ENCODE peak calls at places on chromosomes 7 and 10, in five cellular contexts. E, W, T, D and P are unnamed samples.

GRCh38 chr7:1691601-1692499 is 21.8 kb downstream of the ELFN1 start:
- DNase-seq in E (no peak), W (no peak), T (peak; percentile 38), D (no peak), P (no peak)

GRCh38 chr7:84492565-84493034 is 298.0 kb upstream of the SEMA3A start:
- DNase-seq in E (no peak), W (no peak), T (no peak), D (no peak), P (no peak)

GRCh38 chr10:121535381-121535780 is 62.9 kb downstream of the FGFR2 start:
- DNase-seq in E (no peak), W (no peak), T (no peak), D (no peak), P (no peak)

GRCh38 chr7:141001561-141001960 is 13.2 kb downstream of the MRPS33 start:
- DNase-seq in E (no peak), W (no peak), T (no peak), D (no peak), P (no peak)

GRCh38 chr10:36448760-36449681 is 676.4 kb upstream of the ANKRD30A start:
- DNase-seq in E (no peak), W (peak; percentile 45), T (peak; percentile 83), D (peak; percentile 27), P (no peak)

GRCh38 chr7:18019562-18019961 is 8.1 kb downstream of the PRPS1L1 start:
- DNase-seq in E (peak; percentile 41), W (peak; percentile 84), T (no peak), D (no peak), P (no peak)

GRCh38 chr7:120862987-120863386 is 5.0 kb upstream of the TSPAN12 start:
- DNase-seq in E (no peak), W (peak; percentile 4), T (no peak), D (no peak), P (no peak)

GRCh38 chr7:106858618-106859532 is 6.2 kb upstream of the PIK3CG start:
- DNase-seq in E (peak; percentile 42), W (peak; percentile 52), T (no peak), D (no peak), P (no peak)

GRCh38 chr10:33336606-33337334 is 2.3 kb upstream of the NRP1 start:
- DNase-seq in E (peak; percentile 67), W (peak; percentile 63), T (peak; percentile 81), D (peak; percentile 45), P (no peak)

GRCh38 chr10:122646511-122647382 is 52.9 kb downstream of the C10orf120 start:
- DNase-seq in E (no peak), W (no peak), T (peak; percentile 29), D (no peak), P (no peak)

GRCh38 chr7:46545790-46546189 is 624.7 kb upstream of the IGFBP3 start:
- DNase-seq in E (peak; percentile 65), W (peak; percentile 83), T (no peak), D (no peak), P (no peak)

GRCh38 chr7:35725280-35725680 is 30.3 kb upstream of the HERPUD2 start:
- DNase-seq in E (no peak), W (no peak), T (no peak), D (no peak), P (peak; percentile 55)

GRCh38 chr7:155763721-155764431 is 48.4 kb downstream of the SHH start:
- DNase-seq in E (no peak), W (peak; percentile 59), T (no peak), D (no peak), P (peak; percentile 66)

GRCh38 chr10:66752714-66753113 is 173.1 kb upstream of the LRRTM3 start:
- DNase-seq in E (no peak), W (no peak), T (no peak), D (no peak), P (no peak)

GRCh38 chr10:36455481-36456119 is 669.8 kb upstream of the ANKRD30A start:
- DNase-seq in E (no peak), W (no peak), T (no peak), D (no peak), P (no peak)

GRCh38 chr10:6647811-6648526 is 67.9 kb upstream of the PRKCQ start:
- DNase-seq in E (peak; percentile 52), W (peak; percentile 12), T (peak; percentile 93), D (peak; percentile 54), P (peak; percentile 60)

GRCh38 chr7:107469836-107470416 is at the start of gene GPR22:
- DNase-seq in E (no peak), W (no peak), T (no peak), D (no peak), P (no peak)

GRCh38 chr7:149016876-149017275 is 11.4 kb downstream of the PDIA4 start:
- DNase-seq in E (no peak), W (no peak), T (no peak), D (no peak), P (no peak)

GRCh38 chr10:62618576-62619408 is 185.7 kb upstream of the ADO start:
- DNase-seq in E (peak; percentile 19), W (peak; percentile 79), T (no peak), D (no peak), P (no peak)

GRCh38 chr7:92527300-92528187 is 776 bp downstream of the PEX1 start:
- DNase-seq in E (peak; percentile 65), W (peak; percentile 54), T (peak; percentile 79), D (peak; percentile 36), P (peak; percentile 44)

GRCh38 chr10:62817120-62817762 is 1.1 kb upstream of the EGR2 start:
- DNase-seq in E (peak; percentile 27), W (peak; percentile 69), T (peak; percentile 75), D (peak; percentile 27), P (peak; percentile 56)

GRCh38 chr7:21358640-21359039 is 69.2 kb upstream of the SP4 start:
- DNase-seq in E (no peak), W (no peak), T (no peak), D (no peak), P (no peak)

GRCh38 chr7:51253157-51253556 is 63.5 kb downstream of the COBL start:
- DNase-seq in E (peak; percentile 10), W (no peak), T (peak; percentile 25), D (no peak), P (no peak)

GRCh38 chr10:52400564-52400963 is 86.5 kb downstream of the DKK1 start:
- DNase-seq in E (peak; percentile 12), W (peak; percentile 50), T (no peak), D (no peak), P (no peak)

GRCh38 chr10:18649364-18649959 is 1.9 kb downstream of the NSUN6 start:
- DNase-seq in E (no peak), W (no peak), T (no peak), D (no peak), P (no peak)

GRCh38 chr10:128113026-128113425 is 13.2 kb downstream of the MKI67 start:
- DNase-seq in E (no peak), W (no peak), T (no peak), D (no peak), P (no peak)
- H3K27ac ChIP-seq in E (no peak overlapping the region), W (no peak overlapping the region), T (no peak overlapping the region), D (no peak overlapping the region), P (no peak overlapping the region)

GRCh38 chr10:73141603-73142002 is 26.2 kb downstream of the ECD start:
- DNase-seq in E (no peak), W (no peak), T (no peak), D (no peak), P (no peak)
- H3K27ac ChIP-seq in E (no peak overlapping the region), W (no peak overlapping the region), T (no peak overlapping the region), D (no peak overlapping the region), P (no peak overlapping the region)

GRCh38 chr10:43411536-43411935 is 2.5 kb upstream of the HNRNPF start:
- DNase-seq in E (no peak), W (no peak), T (no peak), D (no peak), P (no peak)

GRCh38 chr10:43409385-43410109 is 561 bp upstream of the HNRNPF start:
- DNase-seq in E (peak; percentile 59), W (peak; percentile 32), T (no peak), D (no peak), P (peak; percentile 71)

GRCh38 chr10:43408331-43408709 is 666 bp downstream of the HNRNPF start:
- DNase-seq in E (no peak), W (no peak), T (no peak), D (no peak), P (peak; percentile 21)

GRCh38 chr10:43408710-43409384 is at the start of gene HNRNPF:
- DNase-seq in E (peak; percentile 97), W (peak; percentile 98), T (peak; percentile 98), D (peak; percentile 95), P (peak; percentile 92)

DNA sequence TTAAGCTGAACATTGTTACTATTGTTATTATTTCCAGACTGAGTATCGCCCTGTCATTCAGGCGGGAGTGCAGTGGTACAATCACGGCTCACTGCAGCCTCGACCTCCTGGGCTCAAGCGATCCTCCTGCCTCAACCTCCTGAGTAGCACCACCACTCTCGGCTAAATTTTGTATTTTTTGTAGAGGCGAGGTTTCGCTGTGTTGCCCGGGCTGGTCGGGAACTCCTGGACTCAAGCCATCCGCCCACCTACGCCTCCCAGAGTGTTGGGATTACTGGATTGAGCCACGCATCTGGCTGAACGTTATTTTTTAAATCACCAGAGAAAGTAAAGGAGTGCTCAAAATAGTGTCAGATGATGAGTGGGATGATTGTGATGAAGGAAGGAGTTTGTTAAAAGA is 1.4 kb upstream of the HNRNPF start:
- DNase-seq in E (no peak), W (no peak), T (no peak), D (no peak), P (no peak)
- H3K27ac ChIP-seq in E (peak overlapping the region; percentile 95), W (no peak overlapping the region), T (no peak overlapping the region), D (no peak overlapping the region), P (peak overlapping the region; percentile 99)

GRCh38 chr10:35336921-35337741 is 822 bp downstream of the CCNY start:
- DNase-seq in E (peak; percentile 45), W (peak; percentile 38), T (peak; percentile 79), D (peak; percentile 37), P (peak; percentile 39)
- H3K27ac ChIP-seq in E (peak overlapping the region; percentile 96), W (peak overlapping the region; percentile 72), T (no peak overlapping the region), D (no peak overlapping the region), P (peak overlapping the region; percentile 22)

GRCh38 chr7:24965831-24966708 is 13.9 kb downstream of the OSBPL3 start:
- DNase-seq in E (no peak), W (no peak), T (peak; percentile 58), D (no peak), P (peak; percentile 26)

GRCh38 chr7:24963218-24963617 is 16.8 kb downstream of the OSBPL3 start:
- DNase-seq in E (no peak), W (peak; percentile 68), T (no peak), D (no peak), P (peak; percentile 34)

GRCh38 chr7:24966802-24967201 is 13.2 kb downstream of the OSBPL3 start:
- DNase-seq in E (no peak), W (peak; percentile 25), T (no peak), D (no peak), P (no peak)

GRCh38 chr7:24962418-24962962 is 17.5 kb downstream of the OSBPL3 start:
- DNase-seq in E (no peak), W (no peak), T (no peak), D (no peak), P (no peak)

GRCh38 chr7:24964177-24964576 is 15.8 kb downstream of the OSBPL3 start:
- DNase-seq in E (no peak), W (no peak), T (no peak), D (no peak), P (no peak)
- H3K27ac ChIP-seq in E (no peak overlapping the region), W (no peak overlapping the region), T (no peak overlapping the region), D (no peak overlapping the region), P (no peak overlapping the region)